ENCODE peak calls at places on chromosomes 11 and 22, in six cellular contexts. V is body of pancreas, U is fibroblast of lung, X is ascending aorta, Z is nephron progenitor cell, H is right lobe of liver. O is an unnamed sample.

GRCh38 chr11:88357323-88358039 is 19.9 kb upstream of the CTSC start:
- DNase-seq in X (no peak), Z (no peak), U (peak), H (no peak), V (no peak), O (no peak)

GRCh38 chr11:67387518-67387917 is 4.3 kb upstream of the RAD9A start:
- DNase-seq in V (no peak), Z (no peak), H (no peak), X (no peak), U (no peak), O (no peak)

GRCh38 chr22:43262990-43263644 is 76.2 kb upstream of the TTLL12 start:
- DNase-seq in X (no peak), V (no peak), Z (peak), H (peak), U (peak), O (no peak)

GRCh38 chr11:128174465-128175101 is 412.8 kb downstream of the ETS1 start:
- DNase-seq in H (no peak), X (no peak), V (no peak), Z (no peak), U (peak), O (no peak)

GRCh38 chr22:43446881-43447280 is 35.1 kb downstream of the MPPED1 start:
- DNase-seq in X (no peak), H (no peak), Z (no peak), V (no peak), U (no peak), O (no peak)

GRCh38 chr11:19919050-19919561 is 206.5 kb downstream of the NAV2 start:
- DNase-seq in X (peak), H (peak), Z (no peak), V (peak), U (peak), O (no peak)

GRCh38 chr22:17410576-17410975 is 41.3 kb downstream of the CECR2 start:
- DNase-seq in H (no peak), Z (no peak), U (no peak), V (no peak), X (no peak), O (no peak)

GRCh38 chr11:72613977-72614376 is 60.2 kb downstream of the PDE2A start:
- DNase-seq in V (no peak), U (no peak), X (peak), Z (no peak), H (no peak), O (no peak)

GRCh38 chr11:32821917-32822560 is 7.7 kb upstream of the PRRG4 start:
- DNase-seq in U (no peak), X (no peak), V (no peak), Z (no peak), H (no peak), O (no peak)

GRCh38 chr11:1748467-1749019 is 1.9 kb downstream of the IFITM10 start:
- DNase-seq in V (no peak), Z (no peak), X (no peak), H (no peak), U (no peak), O (no peak)

GRCh38 chr22:27278986-27279385 is 522.6 kb downstream of the MN1 start:
- DNase-seq in H (no peak), V (no peak), Z (no peak), U (no peak), X (no peak), O (no peak)

GRCh38 chr22:50139843-50140415 is 30.6 kb upstream of the PANX2 start:
- DNase-seq in X (no peak), U (no peak), V (no peak), Z (no peak), H (no peak), O (no peak)

GRCh38 chr11:6572215-6572614 is 31.2 kb downstream of the RRP8 start:
- DNase-seq in H (no peak), X (no peak), U (peak), V (no peak), Z (no peak), O (no peak)

GRCh38 chr22:34946339-34946985 is 119.5 kb upstream of the ISX start:
- DNase-seq in Z (no peak), V (no peak), U (no peak), X (no peak), H (no peak), O (no peak)

GRCh38 chr11:47652070-47652469 is 9.7 kb upstream of the MTCH2 start:
- DNase-seq in V (no peak), X (no peak), U (no peak), Z (no peak), H (no peak), O (no peak)

GRCh38 chr11:1639102-1639620 is 9.6 kb downstream of the KRTAP5-5 start:
- DNase-seq in X (no peak), V (no peak), U (no peak), Z (no peak), H (no peak), O (no peak)

GRCh38 chr11:93279911-93280347 is 50.6 kb upstream of the DEUP1 start:
- DNase-seq in U (no peak), V (no peak), Z (peak), X (no peak), H (no peak), O (no peak)

GRCh38 chr22:41925783-41926460 is 684 bp downstream of the TNFRSF13C start:
- DNase-seq in Z (peak), U (peak), V (peak), H (peak), X (no peak), O (no peak)

GRCh38 chr11:7977251-7977917 is 9.8 kb upstream of the EIF3F start:
- DNase-seq in V (no peak), Z (no peak), U (peak), X (no peak), H (no peak), O (no peak)

GRCh38 chr11:67354314-67355022 is 1.1 kb upstream of the POLD4 start:
- DNase-seq in X (peak), Z (peak), H (peak), U (peak), V (peak), O (peak)

GRCh38 chr11:16841984-16842383 is 103.5 kb downstream of the C11orf58 start:
- DNase-seq in Z (no peak), H (no peak), U (no peak), V (no peak), X (no peak), O (no peak)

GRCh38 chr11:77522215-77522614 is 48.3 kb upstream of the PAK1 start:
- DNase-seq in Z (no peak), U (no peak), V (no peak), H (no peak), X (no peak), O (no peak)

GRCh38 chr22:40605676-40606250 is 30.8 kb downstream of the MRTFA start:
- DNase-seq in Z (no peak), U (peak), V (no peak), H (no peak), X (no peak), O (no peak)

GRCh38 chr11:36030707-36031365 is 87.0 kb downstream of the LDLRAD3 start:
- DNase-seq in V (no peak), U (peak), X (no peak), H (no peak), Z (no peak), O (no peak)
- TF ChIP-seq CTCF in V (no peak), U (no peak), X (no peak), H (no peak), Z (no peak), O (no peak)

DNA sequence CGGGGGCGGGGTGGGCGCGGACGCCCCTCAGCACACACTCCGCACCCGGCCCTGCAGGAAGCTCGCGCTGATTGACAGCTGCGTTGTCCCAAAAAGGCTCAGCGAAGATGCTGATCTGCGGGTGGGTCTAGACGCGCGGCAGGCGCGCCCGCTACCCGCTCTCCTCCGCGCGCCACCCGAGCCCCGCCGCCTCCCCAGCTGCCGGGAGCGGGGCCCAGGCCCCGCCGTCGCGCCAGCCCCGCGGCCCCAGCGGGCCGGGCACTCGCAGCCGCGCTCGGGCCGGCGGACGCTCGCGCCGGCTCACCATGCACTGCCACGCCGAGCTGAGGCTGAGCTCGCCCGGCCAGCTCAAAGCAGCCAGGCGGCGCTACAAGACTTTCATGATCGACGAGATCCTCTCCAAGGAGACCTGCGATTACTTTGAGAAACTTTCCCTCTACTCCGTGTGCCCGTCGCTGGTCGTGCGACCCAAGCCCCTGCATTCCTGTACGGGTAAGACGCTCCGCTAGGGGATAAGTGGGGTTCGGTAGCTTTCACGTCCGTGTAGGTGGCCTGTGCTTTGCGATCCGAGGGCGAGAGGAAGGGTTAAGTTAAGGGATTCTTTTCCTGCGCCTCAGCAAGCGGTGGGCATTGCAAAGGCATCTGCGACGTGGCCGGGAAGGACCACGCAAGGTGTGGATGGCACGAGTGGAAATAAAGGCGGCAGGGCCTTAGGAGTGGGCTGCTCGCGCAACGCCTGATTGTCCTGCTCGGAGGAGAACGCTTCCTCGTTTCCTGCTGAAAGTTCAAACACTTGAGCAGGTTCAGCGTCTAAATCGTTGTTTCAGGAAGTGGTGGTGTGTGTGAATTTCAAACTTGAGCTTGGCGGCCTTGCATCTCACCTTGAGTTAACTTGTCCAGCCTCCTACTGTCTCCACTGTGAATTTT is at the start of gene BARX2:
- DNase-seq in H (no peak), X (no peak), U (peak), Z (peak), V (peak), O (peak)
- TF ChIP-seq CTCF in H (peak), X (no peak), U (peak), Z (peak), V (peak), O (peak)

GRCh38 chr11:125075900-125076317 is 12.8 kb downstream of the SLC37A2 start:
- DNase-seq in X (no peak), U (no peak), Z (no peak), V (no peak), H (no peak), O (no peak)
- TF ChIP-seq CTCF in X (no peak), U (no peak), Z (no peak), V (no peak), H (no peak), O (no peak)

GRCh38 chr11:110110854-110111253 is 17.7 kb downstream of the ZC3H12C start:
- DNase-seq in Z (no peak), V (no peak), X (no peak), H (no peak), U (no peak), O (no peak)

GRCh38 chr11:110112457-110112856 is 19.3 kb downstream of the ZC3H12C start:
- DNase-seq in Z (no peak), V (no peak), X (no peak), U (no peak), H (no peak), O (no peak)

DNA sequence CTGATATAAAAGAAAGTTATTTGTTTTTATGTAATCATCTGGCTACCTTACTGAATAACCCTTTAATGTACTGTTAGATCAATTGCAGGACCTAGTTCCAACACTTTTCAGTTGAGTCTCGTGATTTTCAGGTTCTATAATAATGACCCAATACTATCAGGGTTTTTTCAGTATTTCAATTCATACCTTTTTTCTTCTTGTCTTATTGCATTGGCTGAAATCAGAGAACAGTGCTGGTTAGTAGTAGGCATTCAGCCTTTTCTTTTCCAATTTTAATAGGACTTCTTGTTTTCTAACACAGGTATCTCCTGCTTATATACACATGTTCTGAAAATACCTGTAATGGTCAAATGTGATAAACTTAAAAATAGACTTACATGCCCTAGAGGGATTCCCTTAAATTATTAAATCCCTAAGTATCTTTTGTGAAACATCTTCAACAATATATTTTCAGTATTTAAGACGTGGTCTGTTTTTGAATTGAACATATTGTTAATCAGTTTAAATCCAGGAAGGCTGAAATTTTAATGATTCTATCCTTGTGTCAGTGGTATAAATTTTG is 13.6 kb downstream of the ZC3H12C start:
- DNase-seq in V (no peak), X (no peak), Z (no peak), U (no peak), H (no peak), O (no peak)
- TF ChIP-seq CTCF in V (no peak), X (no peak), Z (no peak), U (no peak), H (no peak), O (no peak)

DNA sequence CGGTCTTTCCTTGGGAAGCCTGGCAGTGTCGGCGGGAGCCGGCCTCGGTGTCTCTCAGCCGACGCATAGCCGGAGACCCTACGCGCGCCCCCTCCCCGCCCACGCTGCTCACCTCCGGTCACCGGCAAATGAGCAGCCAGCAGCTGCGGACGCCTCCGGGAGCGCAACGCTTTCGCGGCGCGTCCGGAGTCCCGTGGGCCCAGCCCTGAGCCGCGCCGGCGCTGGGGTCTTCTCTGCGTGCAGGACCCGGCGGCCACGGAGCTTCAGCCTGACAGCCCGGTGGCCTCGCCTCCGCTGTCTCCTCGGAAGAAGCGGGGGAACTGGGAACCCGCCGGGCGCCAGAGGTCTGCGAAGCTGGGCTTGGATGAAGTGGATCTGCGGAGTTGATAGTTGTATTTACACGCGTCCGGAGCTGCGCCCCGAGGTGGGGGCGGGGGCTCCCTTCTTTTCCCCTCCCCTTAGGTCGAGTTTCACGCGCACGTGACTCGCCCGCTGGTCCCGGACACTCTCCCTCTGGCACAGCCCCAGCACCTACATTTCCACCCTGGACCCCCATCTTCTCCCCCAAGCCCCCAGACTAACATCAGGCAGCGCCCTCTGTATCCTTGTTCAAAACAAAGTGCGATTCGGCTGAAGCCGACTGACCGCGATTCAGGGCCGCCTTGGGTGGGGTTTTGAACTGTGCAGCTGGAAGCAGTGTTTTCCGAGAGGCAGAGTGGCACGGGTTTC is at the start of gene SLC43A1:
- DNase-seq in U (peak), H (peak), V (peak), X (no peak), Z (peak), O (no peak)
- TF ChIP-seq CTCF in U (no peak), H (no peak), V (no peak), X (no peak), Z (no peak), O (no peak)

DNA sequence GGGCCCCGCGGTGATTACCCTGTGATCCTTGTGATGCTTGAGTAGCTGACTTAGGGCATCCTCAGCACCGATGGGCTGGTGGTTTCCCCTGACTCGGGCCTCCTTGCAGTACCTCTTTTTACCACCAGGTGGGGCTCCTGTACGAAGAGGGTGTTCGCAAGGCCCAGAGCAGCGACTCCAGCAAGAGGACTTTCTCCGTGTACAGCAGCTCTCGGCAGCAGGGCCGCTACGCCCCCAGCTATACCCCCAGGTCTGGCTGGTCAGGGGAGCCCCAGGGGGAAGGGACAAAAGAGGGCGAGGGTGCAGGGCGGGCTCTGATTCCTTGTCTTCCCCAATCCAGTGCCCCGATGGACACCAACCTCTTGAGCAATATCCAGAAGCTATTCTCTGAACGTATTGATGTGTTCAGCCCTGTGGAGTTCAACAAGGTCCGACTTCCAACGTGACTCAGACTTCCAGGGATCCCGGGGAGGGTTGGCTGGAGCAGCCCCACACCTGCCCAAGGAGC is 1.3 kb upstream of the TM7SF2 start:
- DNase-seq in U (peak), X (no peak), Z (peak), V (peak), H (peak), O (peak)
- TF ChIP-seq CTCF in U (peak), X (peak), Z (peak), V (peak), H (peak), O (peak)

DNA sequence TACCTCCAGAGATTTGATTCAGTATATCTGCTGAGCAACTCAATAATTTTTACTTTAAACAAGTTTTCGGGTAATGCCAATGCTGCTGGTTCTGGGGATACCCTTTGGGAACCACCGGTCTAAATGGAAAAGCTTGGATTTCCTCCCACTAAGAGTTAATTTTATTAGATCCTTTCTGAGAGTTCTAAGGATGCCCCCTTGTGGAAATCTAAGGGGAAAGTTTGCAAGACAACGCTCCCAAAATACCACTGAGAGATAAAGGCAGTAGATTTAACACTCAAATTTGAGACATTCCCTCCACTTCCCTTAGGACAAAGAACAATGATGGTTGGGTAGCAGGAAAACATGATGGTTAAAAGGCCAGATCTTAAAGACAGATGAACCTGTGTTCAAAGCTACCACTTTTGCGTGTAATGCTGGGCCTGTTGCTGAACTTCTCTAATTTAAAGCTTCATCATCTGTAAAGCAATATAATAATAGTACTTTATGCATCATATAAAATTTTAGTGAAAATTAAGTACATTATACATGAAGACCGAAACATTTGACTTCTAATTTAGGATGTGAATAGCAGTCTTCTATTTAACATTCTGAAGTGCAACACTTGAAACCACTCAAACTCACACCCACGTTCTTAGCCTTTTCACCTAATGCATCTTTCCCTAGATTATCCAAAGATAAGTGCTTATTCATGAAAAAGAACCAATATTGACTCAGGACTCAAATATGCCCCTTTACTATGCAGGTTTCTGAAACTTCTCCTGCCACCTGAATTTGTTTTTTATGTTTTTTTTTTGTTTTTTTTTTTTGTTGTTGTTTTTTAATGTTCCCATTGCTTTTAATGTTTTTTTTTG is 110.1 kb upstream of the LUZP2 start:
- DNase-seq in H (no peak), U (peak), V (no peak), Z (peak), X (no peak), O (no peak)
- TF ChIP-seq CTCF in H (peak), U (peak), V (peak), Z (peak), X (no peak), O (peak)